ENCODE peak calls at places on chromosomes 7 and 10, in five cellular contexts. H is left ventricle myocardium inferior, B is fibroblast of the aortic adventitia, F is fibroblast of lung, W is astrocyte. I is an unnamed sample.

GRCh38 chr10:113058175-113058961 is 108.3 kb downstream of the TCF7L2 start:
- DNase-seq in H (no peak), B (peak), F (peak), W (peak), I (peak)

GRCh38 chr7:93889261-93889660 is 1.3 kb downstream of the TFPI2 start:
- DNase-seq in H (no peak), B (peak), F (peak), W (peak), I (peak)

GRCh38 chr7:128164061-128164954 is 76.8 kb upstream of the LEP start:
- DNase-seq in H (no peak), B (peak), F (peak), W (peak), I (peak)

GRCh38 chr7:129387537-129387936 is 46.7 kb upstream of the STRIP2 start:
- DNase-seq in H (no peak), B (no peak), F (no peak), W (no peak), I (no peak)

GRCh38 chr10:91012502-91012901 is 91.6 kb upstream of the ANKRD1 start:
- DNase-seq in H (no peak), B (no peak), F (no peak), W (no peak), I (no peak)

GRCh38 chr7:2527505-2528464 is 8.2 kb downstream of the LFNG start:
- DNase-seq in H (peak), B (peak), F (peak), W (peak), I (peak)

GRCh38 chr7:94351703-94352102 is 43.0 kb upstream of the COL1A2 start:
- DNase-seq in H (no peak), B (no peak), F (no peak), W (no peak), I (no peak)

GRCh38 chr7:51209426-51209825 is 107.2 kb downstream of the COBL start:
- DNase-seq in H (no peak), B (no peak), F (no peak), W (no peak), I (no peak)

GRCh38 chr7:30276203-30276900 is 8.0 kb upstream of the ZNRF2 start:
- DNase-seq in H (no peak), B (peak), F (peak), W (peak), I (peak)

GRCh38 chr7:148773344-148773743 is 74.6 kb downstream of the CUL1 start:
- DNase-seq in H (no peak), B (no peak), F (peak), W (peak), I (no peak)

GRCh38 chr7:23232966-23233365 is 13.6 kb upstream of the GPNMB start:
- DNase-seq in H (no peak), B (no peak), F (no peak), W (no peak), I (no peak)

GRCh38 chr7:151135525-151135845 is 32.0 kb downstream of the GBX1 start:
- DNase-seq in H (peak), B (no peak), F (no peak), W (no peak), I (no peak)

GRCh38 chr10:13939391-13939790 is 352.6 kb downstream of the PRPF18 start:
- DNase-seq in H (no peak), B (peak), F (peak), W (peak), I (no peak)

GRCh38 chr10:3476640-3477448 is 304.3 kb upstream of the PITRM1 start:
- DNase-seq in H (no peak), B (no peak), F (no peak), W (no peak), I (no peak)

GRCh38 chr10:48478469-48478868 is 126.4 kb downstream of the ARHGAP22 start:
- DNase-seq in H (no peak), B (no peak), F (no peak), W (no peak), I (no peak)

GRCh38 chr7:150666412-150666811 is 19.1 kb upstream of the GIMAP2 start:
- DNase-seq in H (no peak), B (no peak), F (no peak), W (no peak), I (no peak)

GRCh38 chr10:91887075-91887899 is 22.0 kb downstream of the FGFBP3 start:
- DNase-seq in H (no peak), B (peak), F (peak), W (peak), I (peak)

GRCh38 chr10:69718951-69719350 is 82.8 kb upstream of the COL13A1 start:
- DNase-seq in H (no peak), B (peak), F (peak), W (peak), I (no peak)

GRCh38 chr10:58511765-58512469 is 755 bp upstream of the BICC1 start:
- DNase-seq in H (peak), B (peak), F (peak), W (no peak), I (peak)

GRCh38 chr10:121469797-121470606 is 128.2 kb downstream of the FGFR2 start:
- DNase-seq in H (no peak), B (no peak), F (no peak), W (no peak), I (no peak)

GRCh38 chr10:110497438-110498086 is at the start of gene DUSP5:
- DNase-seq in H (peak), B (peak), F (peak), W (peak), I (peak)

GRCh38 chr10:47028466-47028865 is 117.2 kb downstream of the PTPN20 start:
- DNase-seq in H (no peak), B (no peak), F (no peak), W (no peak), I (no peak)

GRCh38 chr10:133357293-133358151 is at the start of gene FUOM:
- DNase-seq in H (peak), B (peak), F (peak), W (peak), I (peak)

GRCh38 chr10:122997864-122998263 is 10.7 kb downstream of the IKZF5 start:
- DNase-seq in H (no peak), B (no peak), F (no peak), W (no peak), I (no peak)

GRCh38 chr7:50791363-50791762 is 8.7 kb upstream of the GRB10 start:
- DNase-seq in H (no peak), B (peak), F (no peak), W (no peak), I (no peak)

GRCh38 chr10:95524358-95525032 is 36.7 kb downstream of the SORBS1 start:
- DNase-seq in H (no peak), B (no peak), F (no peak), W (no peak), I (no peak)

GRCh38 chr10:103712898-103713498 is 142.4 kb downstream of the SH3PXD2A start:
- DNase-seq in H (peak), B (peak), F (peak), W (peak), I (peak)

GRCh38 chr10:29279779-29280535 is 8.9 kb upstream of the LYZL1 start:
- DNase-seq in H (no peak), B (no peak), F (no peak), W (no peak), I (no peak)

GRCh38 chr10:62384057-62384446 is 9.9 kb downstream of the ZNF365 start:
- DNase-seq in H (no peak), B (peak), F (peak), W (peak), I (peak)

GRCh38 chr10:71073451-71074175 is 138.8 kb upstream of the UNC5B start:
- DNase-seq in H (no peak), B (no peak), F (no peak), W (no peak), I (no peak)

GRCh38 chr10:94285271-94285670 is 77.5 kb downstream of the NOC3L start:
- DNase-seq in H (no peak), B (no peak), F (no peak), W (no peak), I (no peak)

GRCh38 chr10:5142199-5142598 is 42.8 kb downstream of the AKR1C8 start:
- DNase-seq in H (no peak), B (no peak), F (no peak), W (no peak), I (no peak)

GRCh38 chr10:14750900-14751575 is 23.7 kb downstream of the FAM107B start:
- DNase-seq in H (peak), B (no peak), F (no peak), W (no peak), I (no peak)

GRCh38 chr10:46288601-46289206 is 1.9 kb downstream of the ANTXRL start:
- DNase-seq in H (no peak), B (no peak), F (no peak), W (no peak), I (no peak)

GRCh38 chr10:58755688-58756087 is 243.0 kb downstream of the BICC1 start:
- DNase-seq in H (no peak), B (peak), F (peak), W (peak), I (peak)

GRCh38 chr7:47586925-47587324 is 5.0 kb upstream of the TNS3 start:
- DNase-seq in H (no peak), B (no peak), F (no peak), W (no peak), I (no peak)

GRCh38 chr7:52088008-52088787 is 771.6 kb upstream of the COBL start:
- DNase-seq in H (no peak), B (no peak), F (no peak), W (no peak), I (no peak)

GRCh38 chr7:129828989-129829676 is 123.6 kb downstream of the UBE2H start:
- DNase-seq in H (no peak), B (no peak), F (no peak), W (no peak), I (no peak)

GRCh38 chr7:121605297-121605640 is 209.2 kb upstream of the FAM3C start:
- DNase-seq in H (no peak), B (peak), F (peak), W (no peak), I (peak)
- TF ChIP-seq CTCF in H (peak), B (peak), F (peak), W (peak), I (peak)

GRCh38 chr7:144691240-144691639 is 144.6 kb downstream of the TPK1 start:
- DNase-seq in H (no peak), B (no peak), F (no peak), W (no peak), I (no peak)
- H3K4me3 ChIP-seq in H (no peak), B (no peak), F (no peak), W (no peak), I (no peak)

DNA sequence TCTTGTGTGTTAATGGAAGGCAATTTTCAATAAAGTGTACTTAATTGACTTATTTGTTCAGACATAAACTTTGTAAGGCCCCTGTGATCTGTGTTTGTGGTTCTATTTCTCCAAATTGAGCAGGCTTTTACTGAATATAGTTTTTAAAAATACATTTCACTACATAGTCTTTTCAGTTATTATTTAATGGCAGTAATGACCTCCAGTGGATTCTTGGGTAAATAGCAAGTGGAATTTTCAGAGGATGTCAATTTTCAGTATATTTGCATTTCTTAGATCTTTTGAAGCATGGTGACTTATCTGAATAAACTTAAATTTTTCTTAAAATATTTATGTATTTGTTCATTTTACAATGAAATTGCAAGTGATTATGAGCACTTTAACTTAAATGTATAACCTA is 203.1 kb upstream of the PCLO start:
- DNase-seq in H (no peak), B (peak), F (no peak), W (no peak), I (no peak)
- TF ChIP-seq CTCF in H (no peak), B (peak), F (no peak), W (peak), I (peak)

GRCh38 chr10:11173062-11173461 is 155.4 kb downstream of the CELF2 start:
- DNase-seq in H (no peak), B (no peak), F (no peak), W (no peak), I (no peak)
- H3K4me3 ChIP-seq in H (no peak), B (no peak), F (no peak), W (no peak), I (no peak)

GRCh38 chr10:88932539-88933256 is 19.9 kb downstream of the ACTA2 start:
- DNase-seq in H (no peak), B (peak), F (peak), W (peak), I (peak)

GRCh38 chr10:88934900-88935672 is 17.5 kb downstream of the ACTA2 start:
- DNase-seq in H (peak), B (peak), F (peak), W (peak), I (peak)

GRCh38 chr10:88928254-88928653 is 24.3 kb downstream of the ACTA2 start:
- DNase-seq in H (no peak), B (no peak), F (no peak), W (no peak), I (no peak)

GRCh38 chr10:88933584-88933983 is 19.0 kb downstream of the ACTA2 start:
- DNase-seq in H (no peak), B (no peak), F (no peak), W (no peak), I (no peak)

GRCh38 chr10:88931548-88931947 is 21.0 kb downstream of the ACTA2 start:
- DNase-seq in H (no peak), B (peak), F (peak), W (peak), I (no peak)
- TF ChIP-seq CTCF in H (no peak), B (no peak), F (no peak), W (no peak), I (no peak)

GRCh38 chr7:143345428-143345900 is 17.0 kb downstream of the FAM131B start:
- DNase-seq in H (peak), B (no peak), F (peak), W (peak), I (peak)
- H3K4me3 ChIP-seq in H (peak), B (no peak), F (no peak), W (peak), I (peak)

DNA sequence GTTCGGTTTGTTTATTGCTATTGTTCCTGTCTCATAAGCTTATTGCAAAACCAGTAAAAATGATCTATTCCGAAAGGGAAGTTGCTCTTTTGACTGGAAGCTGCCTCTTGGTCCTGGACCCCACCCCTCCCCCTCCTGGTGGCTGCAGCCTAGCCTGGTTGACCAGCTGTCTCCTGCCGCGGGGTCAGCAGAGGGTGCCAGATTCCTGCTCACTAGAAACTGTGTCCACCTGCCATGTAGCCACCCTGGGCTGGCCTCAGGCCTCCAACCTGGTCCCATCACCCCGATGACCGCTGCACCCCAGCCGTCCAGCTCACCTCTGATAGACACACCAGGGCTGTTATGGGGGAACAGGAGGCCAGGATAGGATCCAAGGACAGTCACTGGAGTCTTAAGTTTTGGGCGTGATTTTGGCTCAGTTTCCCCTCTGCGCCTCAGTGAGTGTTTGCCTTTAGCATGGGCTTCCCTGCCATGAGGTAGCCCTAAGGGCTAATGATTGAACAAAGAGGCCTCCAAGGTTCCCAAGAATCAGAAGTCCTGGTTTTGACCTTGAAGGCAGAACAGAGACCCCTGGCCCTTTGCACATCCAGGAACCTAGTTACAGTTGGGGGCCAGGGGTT is 32.9 kb upstream of the SLF2 start:
- DNase-seq in H (no peak), B (no peak), F (no peak), W (no peak), I (no peak)
- TF ChIP-seq CTCF in H (no peak), B (no peak), F (no peak), W (no peak), I (no peak)

GRCh38 chr7:44471436-44471835 is 19.0 kb downstream of the NUDCD3 start:
- DNase-seq in H (no peak), B (no peak), F (no peak), W (no peak), I (no peak)
- H3K4me3 ChIP-seq in H (no peak), B (no peak), F (no peak), W (no peak), I (no peak)

I was measured in fibroblast of villous mesenchyme.